ENCODE peak calls at places on chromosomes 12 and 14, in five cellular contexts. One of them, this sample, is unnamed.

GRCh38 chr14:56805201-56805991 is 4.9 kb downstream of the OTX2 start:
- DNase-seq in upper lobe of right lung: no peak
- DNase-seq in HS-5: no peak
- DNase-seq in fibroblast of pulmonary artery: no peak
- DNase-seq in GDM1: no peak
- DNase-seq in this sample: peak

GRCh38 chr12:110304061-110304551 is 23.1 kb downstream of the ATP2A2 start:
- DNase-seq in upper lobe of right lung: no peak
- DNase-seq in HS-5: peak
- DNase-seq in fibroblast of pulmonary artery: peak
- DNase-seq in GDM1: no peak
- DNase-seq in this sample: no peak

GRCh38 chr12:132774646-132775275 is 13.1 kb upstream of the ANKLE2 start:
- DNase-seq in upper lobe of right lung: no peak
- DNase-seq in HS-5: no peak
- DNase-seq in fibroblast of pulmonary artery: no peak
- DNase-seq in GDM1: no peak
- DNase-seq in this sample: no peak

GRCh38 chr12:3206536-3207072 is 129.4 kb downstream of the TSPAN9 start:
- DNase-seq in upper lobe of right lung: no peak
- DNase-seq in HS-5: no peak
- DNase-seq in fibroblast of pulmonary artery: no peak
- DNase-seq in GDM1: no peak
- DNase-seq in this sample: no peak

GRCh38 chr14:104085032-104085888 is at the start of gene ASPG:
- DNase-seq in upper lobe of right lung: peak
- DNase-seq in HS-5: no peak
- DNase-seq in fibroblast of pulmonary artery: no peak
- DNase-seq in GDM1: no peak
- DNase-seq in this sample: no peak

GRCh38 chr14:104237651-104238423 is 99.5 kb downstream of the KIF26A start:
- DNase-seq in upper lobe of right lung: no peak
- DNase-seq in HS-5: no peak
- DNase-seq in fibroblast of pulmonary artery: no peak
- DNase-seq in GDM1: no peak
- DNase-seq in this sample: no peak

GRCh38 chr14:105307052-105307727 is 6.4 kb upstream of the BRF1 start:
- DNase-seq in upper lobe of right lung: no peak
- DNase-seq in HS-5: no peak
- DNase-seq in fibroblast of pulmonary artery: no peak
- DNase-seq in GDM1: no peak
- DNase-seq in this sample: no peak

GRCh38 chr12:74747305-74747704 is 209.7 kb downstream of the ATXN7L3B start:
- DNase-seq in upper lobe of right lung: no peak
- DNase-seq in HS-5: no peak
- DNase-seq in fibroblast of pulmonary artery: peak
- DNase-seq in GDM1: no peak
- DNase-seq in this sample: no peak

GRCh38 chr14:64337901-64338615 is 43.9 kb upstream of the ESR2 start:
- DNase-seq in upper lobe of right lung: no peak
- DNase-seq in HS-5: peak
- DNase-seq in fibroblast of pulmonary artery: peak
- DNase-seq in GDM1: peak
- DNase-seq in this sample: peak

GRCh38 chr12:93379432-93380308 is 1.9 kb downstream of the NUDT4 start:
- DNase-seq in upper lobe of right lung: no peak
- DNase-seq in HS-5: no peak
- DNase-seq in fibroblast of pulmonary artery: no peak
- DNase-seq in GDM1: no peak
- DNase-seq in this sample: no peak

GRCh38 chr14:71764701-71765347 is 167.4 kb upstream of the RGS6 start:
- DNase-seq in upper lobe of right lung: no peak
- DNase-seq in HS-5: no peak
- DNase-seq in fibroblast of pulmonary artery: no peak
- DNase-seq in GDM1: no peak
- DNase-seq in this sample: no peak

GRCh38 chr12:5262450-5262849 is 169.5 kb upstream of the NTF3 start:
- DNase-seq in upper lobe of right lung: no peak
- DNase-seq in HS-5: no peak
- DNase-seq in fibroblast of pulmonary artery: no peak
- DNase-seq in GDM1: no peak
- DNase-seq in this sample: no peak

GRCh38 chr12:76792828-76793227 is 28.9 kb downstream of the ZDHHC17 start:
- DNase-seq in upper lobe of right lung: no peak
- DNase-seq in HS-5: no peak
- DNase-seq in fibroblast of pulmonary artery: no peak
- DNase-seq in GDM1: no peak
- DNase-seq in this sample: no peak

GRCh38 chr14:104800600-104801283 is at the start of gene ZBTB42:
- DNase-seq in upper lobe of right lung: peak
- DNase-seq in HS-5: peak
- DNase-seq in fibroblast of pulmonary artery: peak
- DNase-seq in GDM1: peak
- DNase-seq in this sample: no peak

GRCh38 chr14:36556811-36557433 is 25.5 kb downstream of the NKX2-8 start:
- DNase-seq in upper lobe of right lung: no peak
- DNase-seq in HS-5: no peak
- DNase-seq in fibroblast of pulmonary artery: peak
- DNase-seq in GDM1: no peak
- DNase-seq in this sample: peak

GRCh38 chr14:76516884-76517283 is 140.9 kb downstream of the ESRRB start:
- DNase-seq in upper lobe of right lung: peak
- DNase-seq in HS-5: no peak
- DNase-seq in fibroblast of pulmonary artery: no peak
- DNase-seq in GDM1: no peak
- DNase-seq in this sample: no peak

GRCh38 chr12:56565510-56566101 is 44.0 kb downstream of the RBMS2 start:
- DNase-seq in upper lobe of right lung: peak
- DNase-seq in HS-5: no peak
- DNase-seq in fibroblast of pulmonary artery: peak
- DNase-seq in GDM1: no peak
- DNase-seq in this sample: no peak

GRCh38 chr14:67413806-67414769 is 2.1 kb upstream of the PLEK2 start:
- DNase-seq in upper lobe of right lung: no peak
- DNase-seq in HS-5: peak
- DNase-seq in fibroblast of pulmonary artery: peak
- DNase-seq in GDM1: peak
- DNase-seq in this sample: no peak

GRCh38 chr12:52019123-52019770 is 12.5 kb downstream of the TAMALIN start:
- DNase-seq in upper lobe of right lung: no peak
- DNase-seq in HS-5: no peak
- DNase-seq in fibroblast of pulmonary artery: no peak
- DNase-seq in GDM1: no peak
- DNase-seq in this sample: peak

GRCh38 chr12:92149563-92149962 is 3.9 kb upstream of the BTG1 start:
- DNase-seq in upper lobe of right lung: no peak
- DNase-seq in HS-5: no peak
- DNase-seq in fibroblast of pulmonary artery: no peak
- DNase-seq in GDM1: no peak
- DNase-seq in this sample: no peak

GRCh38 chr12:100497105-100497795 is 23.6 kb downstream of the NR1H4 start:
- DNase-seq in upper lobe of right lung: no peak
- DNase-seq in HS-5: no peak
- DNase-seq in fibroblast of pulmonary artery: no peak
- DNase-seq in GDM1: no peak
- DNase-seq in this sample: no peak

This sample was measured in posterior cingulate gyrus.